ENCODE peak calls at places on chromosomes 11 and 22, in nine cellular contexts. One of them, this sample, is unnamed.

GRCh38 chr11:2858995-2859705 is 26.4 kb downstream of the CDKN1C start:
- DNase-seq in T follicular helper cell: no peak
- DNase-seq in renal cortical epithelial cell: no peak
- DNase-seq in NCI-H1105 treated with DMSO at 0.1 percent for 48 hours: no peak
- DNase-seq in substantia nigra: no peak
- DNase-seq in NCI-H2029: no peak
- DNase-seq in HTR-8/SVneo: no peak
- DNase-seq in Right ventricle myocardium superior: no peak
- DNase-seq in amygdala: no peak
- DNase-seq in this sample: no peak

GRCh38 chr11:87463486-87464102 is 425.9 kb downstream of the TMEM135 start:
- DNase-seq in HTR-8/SVneo: peak; percentile 15
- DNase-seq in renal cortical epithelial cell: peak; percentile 25
- DNase-seq in NCI-H2029: peak; percentile 29
- DNase-seq in NCI-H1105 treated with DMSO at 0.1 percent for 48 hours: peak; percentile 72
- DNase-seq in substantia nigra: no peak
- DNase-seq in T follicular helper cell: no peak
- DNase-seq in Right ventricle myocardium superior: no peak
- DNase-seq in amygdala: no peak
- DNase-seq in this sample: no peak

GRCh38 chr11:93504110-93505095 is 38.8 kb downstream of the SMCO4 start:
- DNase-seq in NCI-H2029: no peak
- DNase-seq in amygdala: no peak
- DNase-seq in substantia nigra: no peak
- DNase-seq in renal cortical epithelial cell: peak; percentile 49
- DNase-seq in NCI-H1105 treated with DMSO at 0.1 percent for 48 hours: no peak
- DNase-seq in T follicular helper cell: no peak
- DNase-seq in Right ventricle myocardium superior: no peak
- DNase-seq in HTR-8/SVneo: no peak
- DNase-seq in this sample: no peak

GRCh38 chr11:62508336-62509058 is 38.1 kb downstream of the AHNAK start:
- DNase-seq in substantia nigra: peak; percentile 70
- DNase-seq in NCI-H2029: peak; percentile 57
- DNase-seq in renal cortical epithelial cell: peak; percentile 93
- DNase-seq in amygdala: peak; percentile 61
- DNase-seq in T follicular helper cell: no peak
- DNase-seq in Right ventricle myocardium superior: peak; percentile 89
- DNase-seq in NCI-H1105 treated with DMSO at 0.1 percent for 48 hours: peak; percentile 10
- DNase-seq in HTR-8/SVneo: no peak
- DNase-seq in this sample: no peak

GRCh38 chr11:7348432-7349298 is 97.0 kb downstream of the SYT9 start:
- DNase-seq in substantia nigra: no peak
- DNase-seq in Right ventricle myocardium superior: no peak
- DNase-seq in amygdala: no peak
- DNase-seq in NCI-H1105 treated with DMSO at 0.1 percent for 48 hours: peak; percentile 63
- DNase-seq in NCI-H2029: peak; percentile 16
- DNase-seq in renal cortical epithelial cell: no peak
- DNase-seq in HTR-8/SVneo: no peak
- DNase-seq in T follicular helper cell: no peak
- DNase-seq in this sample: no peak

GRCh38 chr11:12050911-12051667 is 42.7 kb upstream of the DKK3 start:
- DNase-seq in Right ventricle myocardium superior: no peak
- DNase-seq in substantia nigra: no peak
- DNase-seq in NCI-H2029: peak; percentile 34
- DNase-seq in HTR-8/SVneo: no peak
- DNase-seq in amygdala: no peak
- DNase-seq in T follicular helper cell: no peak
- DNase-seq in NCI-H1105 treated with DMSO at 0.1 percent for 48 hours: no peak
- DNase-seq in renal cortical epithelial cell: no peak
- DNase-seq in this sample: no peak

GRCh38 chr11:829116-829945 is 1.6 kb downstream of the CRACR2B start:
- DNase-seq in HTR-8/SVneo: no peak
- DNase-seq in substantia nigra: no peak
- DNase-seq in NCI-H1105 treated with DMSO at 0.1 percent for 48 hours: no peak
- DNase-seq in amygdala: no peak
- DNase-seq in renal cortical epithelial cell: no peak
- DNase-seq in T follicular helper cell: no peak
- DNase-seq in Right ventricle myocardium superior: peak; percentile 81
- DNase-seq in NCI-H2029: no peak
- DNase-seq in this sample: no peak

GRCh38 chr11:117175781-117176180 is 2.8 kb upstream of the SIDT2 start:
- DNase-seq in renal cortical epithelial cell: no peak
- DNase-seq in HTR-8/SVneo: no peak
- DNase-seq in amygdala: no peak
- DNase-seq in Right ventricle myocardium superior: no peak
- DNase-seq in NCI-H2029: no peak
- DNase-seq in T follicular helper cell: no peak
- DNase-seq in substantia nigra: no peak
- DNase-seq in NCI-H1105 treated with DMSO at 0.1 percent for 48 hours: no peak
- DNase-seq in this sample: no peak

GRCh38 chr11:67639438-67639859 is at the start of gene TBX10:
- DNase-seq in NCI-H1105 treated with DMSO at 0.1 percent for 48 hours: no peak
- DNase-seq in NCI-H2029: no peak
- DNase-seq in T follicular helper cell: no peak
- DNase-seq in HTR-8/SVneo: no peak
- DNase-seq in amygdala: no peak
- DNase-seq in renal cortical epithelial cell: no peak
- DNase-seq in Right ventricle myocardium superior: no peak
- DNase-seq in substantia nigra: no peak
- DNase-seq in this sample: no peak

GRCh38 chr22:47626428-47627390 is 864.3 kb downstream of the TBC1D22A start:
- DNase-seq in substantia nigra: no peak
- DNase-seq in NCI-H2029: no peak
- DNase-seq in NCI-H1105 treated with DMSO at 0.1 percent for 48 hours: no peak
- DNase-seq in HTR-8/SVneo: no peak
- DNase-seq in Right ventricle myocardium superior: no peak
- DNase-seq in renal cortical epithelial cell: no peak
- DNase-seq in T follicular helper cell: no peak
- DNase-seq in amygdala: no peak
- DNase-seq in this sample: no peak

GRCh38 chr11:2261436-2262230 is 8.8 kb downstream of the ASCL2 start:
- DNase-seq in renal cortical epithelial cell: no peak
- DNase-seq in NCI-H2029: no peak
- DNase-seq in amygdala: no peak
- DNase-seq in substantia nigra: no peak
- DNase-seq in T follicular helper cell: no peak
- DNase-seq in Right ventricle myocardium superior: no peak
- DNase-seq in NCI-H1105 treated with DMSO at 0.1 percent for 48 hours: no peak
- DNase-seq in HTR-8/SVneo: no peak
- DNase-seq in this sample: no peak

GRCh38 chr11:42967653-42968052 is 344.1 kb upstream of the API5 start:
- DNase-seq in HTR-8/SVneo: no peak
- DNase-seq in renal cortical epithelial cell: no peak
- DNase-seq in T follicular helper cell: no peak
- DNase-seq in NCI-H1105 treated with DMSO at 0.1 percent for 48 hours: peak; percentile 55
- DNase-seq in Right ventricle myocardium superior: no peak
- DNase-seq in substantia nigra: no peak
- DNase-seq in NCI-H2029: no peak
- DNase-seq in amygdala: no peak
- DNase-seq in this sample: no peak

GRCh38 chr11:125939081-125939521 is 6.7 kb upstream of the VSIG10L2 start:
- DNase-seq in NCI-H2029: no peak
- DNase-seq in amygdala: no peak
- DNase-seq in NCI-H1105 treated with DMSO at 0.1 percent for 48 hours: no peak
- DNase-seq in Right ventricle myocardium superior: no peak
- DNase-seq in renal cortical epithelial cell: no peak
- DNase-seq in substantia nigra: no peak
- DNase-seq in HTR-8/SVneo: no peak
- DNase-seq in T follicular helper cell: no peak
- DNase-seq in this sample: no peak

GRCh38 chr11:11578542-11578941 is 43.3 kb downstream of the GALNT18 start:
- DNase-seq in amygdala: no peak
- DNase-seq in substantia nigra: no peak
- DNase-seq in renal cortical epithelial cell: no peak
- DNase-seq in NCI-H1105 treated with DMSO at 0.1 percent for 48 hours: peak; percentile 96
- DNase-seq in NCI-H2029: peak; percentile 63
- DNase-seq in HTR-8/SVneo: no peak
- DNase-seq in T follicular helper cell: no peak
- DNase-seq in Right ventricle myocardium superior: no peak
- DNase-seq in this sample: no peak

GRCh38 chr11:44671234-44671633 is 55.5 kb upstream of the TSPAN18 start:
- DNase-seq in renal cortical epithelial cell: no peak
- DNase-seq in substantia nigra: no peak
- DNase-seq in HTR-8/SVneo: no peak
- DNase-seq in NCI-H1105 treated with DMSO at 0.1 percent for 48 hours: no peak
- DNase-seq in Right ventricle myocardium superior: no peak
- DNase-seq in NCI-H2029: no peak
- DNase-seq in amygdala: no peak
- DNase-seq in T follicular helper cell: no peak
- DNase-seq in this sample: no peak

GRCh38 chr11:104199041-104199440 is 35.1 kb upstream of the PDGFD start:
- DNase-seq in T follicular helper cell: no peak
- DNase-seq in substantia nigra: no peak
- DNase-seq in amygdala: no peak
- DNase-seq in HTR-8/SVneo: no peak
- DNase-seq in NCI-H2029: no peak
- DNase-seq in Right ventricle myocardium superior: no peak
- DNase-seq in renal cortical epithelial cell: no peak
- DNase-seq in NCI-H1105 treated with DMSO at 0.1 percent for 48 hours: no peak
- DNase-seq in this sample: no peak

GRCh38 chr11:1042626-1043562 is 6.4 kb upstream of the MUC6 start:
- DNase-seq in NCI-H2029: no peak
- DNase-seq in amygdala: no peak
- DNase-seq in substantia nigra: no peak
- DNase-seq in T follicular helper cell: no peak
- DNase-seq in NCI-H1105 treated with DMSO at 0.1 percent for 48 hours: no peak
- DNase-seq in HTR-8/SVneo: no peak
- DNase-seq in renal cortical epithelial cell: no peak
- DNase-seq in Right ventricle myocardium superior: peak; percentile 32
- DNase-seq in this sample: no peak

GRCh38 chr11:58394195-58394594 is 12.5 kb downstream of the OR5B3 start:
- DNase-seq in Right ventricle myocardium superior: no peak
- DNase-seq in NCI-H2029: no peak
- DNase-seq in renal cortical epithelial cell: peak; percentile 56
- DNase-seq in amygdala: no peak
- DNase-seq in T follicular helper cell: no peak
- DNase-seq in substantia nigra: no peak
- DNase-seq in HTR-8/SVneo: peak; percentile 61
- DNase-seq in NCI-H1105 treated with DMSO at 0.1 percent for 48 hours: no peak
- DNase-seq in this sample: no peak

GRCh38 chr11:72750086-72750485 is 2.1 kb downstream of the ARAP1 start:
- DNase-seq in NCI-H1105 treated with DMSO at 0.1 percent for 48 hours: no peak
- DNase-seq in HTR-8/SVneo: no peak
- DNase-seq in T follicular helper cell: no peak
- DNase-seq in amygdala: peak; percentile 66
- DNase-seq in renal cortical epithelial cell: no peak
- DNase-seq in NCI-H2029: no peak
- DNase-seq in Right ventricle myocardium superior: no peak
- DNase-seq in substantia nigra: peak; percentile 69
- DNase-seq in this sample: no peak

GRCh38 chr11:130145975-130146776 is 13.4 kb upstream of the ST14 start:
- DNase-seq in HTR-8/SVneo: no peak
- DNase-seq in renal cortical epithelial cell: peak; percentile 68
- DNase-seq in T follicular helper cell: no peak
- DNase-seq in NCI-H1105 treated with DMSO at 0.1 percent for 48 hours: no peak
- DNase-seq in Right ventricle myocardium superior: no peak
- DNase-seq in substantia nigra: no peak
- DNase-seq in amygdala: no peak
- DNase-seq in NCI-H2029: peak; percentile 36
- DNase-seq in this sample: no peak

GRCh38 chr22:19396561-19396933 is 35.0 kb downstream of the HIRA start:
- DNase-seq in substantia nigra: no peak
- DNase-seq in T follicular helper cell: no peak
- DNase-seq in renal cortical epithelial cell: no peak
- DNase-seq in HTR-8/SVneo: no peak
- DNase-seq in NCI-H1105 treated with DMSO at 0.1 percent for 48 hours: no peak
- DNase-seq in NCI-H2029: no peak
- DNase-seq in Right ventricle myocardium superior: no peak
- DNase-seq in amygdala: no peak
- DNase-seq in this sample: no peak

GRCh38 chr11:93361435-93361834 is 30.9 kb downstream of the DEUP1 start:
- DNase-seq in Right ventricle myocardium superior: no peak
- DNase-seq in HTR-8/SVneo: no peak
- DNase-seq in NCI-H1105 treated with DMSO at 0.1 percent for 48 hours: no peak
- DNase-seq in amygdala: no peak
- DNase-seq in NCI-H2029: no peak
- DNase-seq in T follicular helper cell: no peak
- DNase-seq in substantia nigra: no peak
- DNase-seq in renal cortical epithelial cell: no peak
- DNase-seq in this sample: no peak

GRCh38 chr11:93921695-93922468 is 71.5 kb upstream of the VSTM5 start:
- DNase-seq in NCI-H1105 treated with DMSO at 0.1 percent for 48 hours: peak; percentile 58
- DNase-seq in amygdala: no peak
- DNase-seq in NCI-H2029: peak; percentile 60
- DNase-seq in substantia nigra: no peak
- DNase-seq in HTR-8/SVneo: peak; percentile 60
- DNase-seq in T follicular helper cell: no peak
- DNase-seq in renal cortical epithelial cell: peak; percentile 51
- DNase-seq in Right ventricle myocardium superior: no peak
- DNase-seq in this sample: peak; percentile 33

GRCh38 chr11:60121259-60121658 is 32.8 kb downstream of the MS4A2 start:
- DNase-seq in NCI-H2029: no peak
- DNase-seq in Right ventricle myocardium superior: no peak
- DNase-seq in renal cortical epithelial cell: peak; percentile 71
- DNase-seq in substantia nigra: no peak
- DNase-seq in amygdala: no peak
- DNase-seq in HTR-8/SVneo: no peak
- DNase-seq in T follicular helper cell: no peak
- DNase-seq in NCI-H1105 treated with DMSO at 0.1 percent for 48 hours: no peak
- DNase-seq in this sample: no peak

GRCh38 chr22:32864596-32864995 is 63.1 kb downstream of the TIMP3 start:
- DNase-seq in HTR-8/SVneo: no peak
- DNase-seq in amygdala: no peak
- DNase-seq in Right ventricle myocardium superior: no peak
- DNase-seq in NCI-H1105 treated with DMSO at 0.1 percent for 48 hours: no peak
- DNase-seq in T follicular helper cell: no peak
- DNase-seq in substantia nigra: no peak
- DNase-seq in renal cortical epithelial cell: no peak
- DNase-seq in NCI-H2029: no peak
- DNase-seq in this sample: no peak

GRCh38 chr11:35064114-35064800 is 74.7 kb upstream of the CD44 start:
- DNase-seq in NCI-H1105 treated with DMSO at 0.1 percent for 48 hours: no peak
- DNase-seq in amygdala: no peak
- DNase-seq in T follicular helper cell: no peak
- DNase-seq in substantia nigra: no peak
- DNase-seq in renal cortical epithelial cell: no peak
- DNase-seq in Right ventricle myocardium superior: no peak
- DNase-seq in HTR-8/SVneo: no peak
- DNase-seq in NCI-H2029: no peak
- DNase-seq in this sample: no peak

GRCh38 chr22:38802671-38803121 is 8.8 kb upstream of the DNAL4 start:
- DNase-seq in renal cortical epithelial cell: peak; percentile 100
- DNase-seq in amygdala: no peak
- DNase-seq in Right ventricle myocardium superior: peak; percentile 50
- DNase-seq in NCI-H2029: no peak
- DNase-seq in NCI-H1105 treated with DMSO at 0.1 percent for 48 hours: no peak
- DNase-seq in T follicular helper cell: no peak
- DNase-seq in HTR-8/SVneo: peak; percentile 64
- DNase-seq in substantia nigra: no peak
- DNase-seq in this sample: no peak

GRCh38 chr11:69674267-69674885 is 777 bp downstream of the LTO1 start:
- DNase-seq in renal cortical epithelial cell: peak; percentile 49
- DNase-seq in NCI-H1105 treated with DMSO at 0.1 percent for 48 hours: no peak
- DNase-seq in HTR-8/SVneo: peak; percentile 25
- DNase-seq in T follicular helper cell: no peak
- DNase-seq in substantia nigra: no peak
- DNase-seq in NCI-H2029: no peak
- DNase-seq in amygdala: no peak
- DNase-seq in Right ventricle myocardium superior: no peak
- DNase-seq in this sample: no peak

GRCh38 chr11:121426476-121427454 is 25.3 kb upstream of the SORL1 start:
- DNase-seq in T follicular helper cell: no peak
- DNase-seq in amygdala: peak; percentile 34
- DNase-seq in substantia nigra: no peak
- DNase-seq in NCI-H1105 treated with DMSO at 0.1 percent for 48 hours: peak; percentile 27
- DNase-seq in NCI-H2029: peak; percentile 21
- DNase-seq in Right ventricle myocardium superior: peak; percentile 71
- DNase-seq in HTR-8/SVneo: no peak
- DNase-seq in renal cortical epithelial cell: no peak
- DNase-seq in this sample: no peak

GRCh38 chr22:41885576-41885975 is 29.3 kb downstream of the SHISA8 start:
- DNase-seq in amygdala: no peak
- DNase-seq in HTR-8/SVneo: no peak
- DNase-seq in substantia nigra: no peak
- DNase-seq in renal cortical epithelial cell: no peak
- DNase-seq in NCI-H1105 treated with DMSO at 0.1 percent for 48 hours: no peak
- DNase-seq in NCI-H2029: no peak
- DNase-seq in Right ventricle myocardium superior: no peak
- DNase-seq in T follicular helper cell: no peak
- DNase-seq in this sample: no peak

GRCh38 chr11:69443968-69444364 is 37.5 kb upstream of the LINC01488 start:
- DNase-seq in T follicular helper cell: no peak
- DNase-seq in HTR-8/SVneo: no peak
- DNase-seq in NCI-H1105 treated with DMSO at 0.1 percent for 48 hours: no peak
- DNase-seq in amygdala: no peak
- DNase-seq in renal cortical epithelial cell: no peak
- DNase-seq in substantia nigra: no peak
- DNase-seq in NCI-H2029: no peak
- DNase-seq in Right ventricle myocardium superior: peak; percentile 46
- DNase-seq in this sample: no peak